ENCODE peak calls at places on chromosomes 11 and 22, in eight cellular contexts. One of them, this sample, is unnamed.

GRCh38 chr11:29255401-29255800 is 761.4 kb downstream of the KCNA4 start:
- DNase-seq in astrocyte of the spinal cord: peak; percentile 25
- DNase-seq in colonic mucosa: no peak
- DNase-seq in right lobe of liver: no peak
- DNase-seq in AG09309: no peak
- DNase-seq in choroid plexus epithelial cell: peak; percentile 25
- DNase-seq in heart right ventricle: no peak
- DNase-seq in foreskin fibroblast: no peak
- DNase-seq in this sample: no peak

GRCh38 chr22:39364646-39365405 is 15.0 kb downstream of the SYNGR1 start:
- DNase-seq in astrocyte of the spinal cord: no peak
- DNase-seq in colonic mucosa: no peak
- DNase-seq in right lobe of liver: no peak
- DNase-seq in AG09309: no peak
- DNase-seq in choroid plexus epithelial cell: no peak
- DNase-seq in heart right ventricle: no peak
- DNase-seq in foreskin fibroblast: no peak
- DNase-seq in this sample: no peak

GRCh38 chr22:47550524-47551437 is 788.3 kb downstream of the TBC1D22A start:
- DNase-seq in astrocyte of the spinal cord: no peak
- DNase-seq in colonic mucosa: no peak
- DNase-seq in right lobe of liver: peak; percentile 23
- DNase-seq in AG09309: no peak
- DNase-seq in choroid plexus epithelial cell: no peak
- DNase-seq in heart right ventricle: no peak
- DNase-seq in foreskin fibroblast: no peak
- DNase-seq in this sample: no peak

GRCh38 chr11:32088117-32088941 is 2.5 kb upstream of the RCN1 start:
- DNase-seq in astrocyte of the spinal cord: peak; percentile 95
- DNase-seq in colonic mucosa: peak; percentile 38
- DNase-seq in right lobe of liver: peak; percentile 85
- DNase-seq in AG09309: peak; percentile 55
- DNase-seq in choroid plexus epithelial cell: peak; percentile 95
- DNase-seq in heart right ventricle: peak; percentile 83
- DNase-seq in foreskin fibroblast: peak; percentile 85
- DNase-seq in this sample: peak; percentile 84

GRCh38 chr11:62217191-62217748 is 8.8 kb downstream of the SCGB2A1 start:
- DNase-seq in astrocyte of the spinal cord: peak; percentile 2
- DNase-seq in colonic mucosa: no peak
- DNase-seq in right lobe of liver: no peak
- DNase-seq in AG09309: no peak
- DNase-seq in choroid plexus epithelial cell: peak; percentile 43
- DNase-seq in heart right ventricle: no peak
- DNase-seq in foreskin fibroblast: no peak
- DNase-seq in this sample: peak; percentile 7

GRCh38 chr11:79458712-79459111 is 17.9 kb upstream of the TENM4 start:
- DNase-seq in astrocyte of the spinal cord: no peak
- DNase-seq in colonic mucosa: no peak
- DNase-seq in right lobe of liver: no peak
- DNase-seq in AG09309: no peak
- DNase-seq in choroid plexus epithelial cell: no peak
- DNase-seq in heart right ventricle: no peak
- DNase-seq in foreskin fibroblast: no peak
- DNase-seq in this sample: no peak

GRCh38 chr22:45866398-45867117 is 110.4 kb downstream of the WNT7B start:
- DNase-seq in astrocyte of the spinal cord: no peak
- DNase-seq in colonic mucosa: peak; percentile 17
- DNase-seq in right lobe of liver: no peak
- DNase-seq in AG09309: no peak
- DNase-seq in choroid plexus epithelial cell: no peak
- DNase-seq in heart right ventricle: no peak
- DNase-seq in foreskin fibroblast: no peak
- DNase-seq in this sample: no peak

GRCh38 chr22:46056169-46057041 is 79.4 kb upstream of the WNT7B start:
- DNase-seq in astrocyte of the spinal cord: peak; percentile 60
- DNase-seq in colonic mucosa: no peak
- DNase-seq in right lobe of liver: peak; percentile 44
- DNase-seq in AG09309: no peak
- DNase-seq in choroid plexus epithelial cell: no peak
- DNase-seq in heart right ventricle: no peak
- DNase-seq in foreskin fibroblast: no peak
- DNase-seq in this sample: peak; percentile 68

GRCh38 chr11:127789887-127790286 is 789.3 kb upstream of the KIRREL3 start:
- DNase-seq in astrocyte of the spinal cord: no peak
- DNase-seq in colonic mucosa: peak; percentile 33
- DNase-seq in right lobe of liver: peak; percentile 51
- DNase-seq in AG09309: no peak
- DNase-seq in choroid plexus epithelial cell: no peak
- DNase-seq in heart right ventricle: no peak
- DNase-seq in foreskin fibroblast: no peak
- DNase-seq in this sample: no peak

GRCh38 chr22:46295277-46295971 is 1.2 kb upstream of the GTSE1 start:
- DNase-seq in astrocyte of the spinal cord: no peak
- DNase-seq in colonic mucosa: no peak
- DNase-seq in right lobe of liver: no peak
- DNase-seq in AG09309: no peak
- DNase-seq in choroid plexus epithelial cell: no peak
- DNase-seq in heart right ventricle: no peak
- DNase-seq in foreskin fibroblast: no peak
- DNase-seq in this sample: no peak

GRCh38 chr11:94821439-94821838 is 53.3 kb downstream of the AMOTL1 start:
- DNase-seq in astrocyte of the spinal cord: no peak
- DNase-seq in colonic mucosa: no peak
- DNase-seq in right lobe of liver: no peak
- DNase-seq in AG09309: no peak
- DNase-seq in choroid plexus epithelial cell: no peak
- DNase-seq in heart right ventricle: no peak
- DNase-seq in foreskin fibroblast: no peak
- DNase-seq in this sample: no peak

GRCh38 chr11:103210543-103210942 is 101.3 kb downstream of the DYNC2H1 start:
- DNase-seq in astrocyte of the spinal cord: no peak
- DNase-seq in colonic mucosa: no peak
- DNase-seq in right lobe of liver: no peak
- DNase-seq in AG09309: no peak
- DNase-seq in choroid plexus epithelial cell: no peak
- DNase-seq in heart right ventricle: no peak
- DNase-seq in foreskin fibroblast: no peak
- DNase-seq in this sample: no peak

GRCh38 chr22:21657361-21658118 is 8.3 kb upstream of the PPIL2 start:
- DNase-seq in astrocyte of the spinal cord: peak; percentile 49
- DNase-seq in colonic mucosa: peak; percentile 87
- DNase-seq in right lobe of liver: peak; percentile 74
- DNase-seq in AG09309: no peak
- DNase-seq in choroid plexus epithelial cell: no peak
- DNase-seq in heart right ventricle: peak; percentile 51
- DNase-seq in foreskin fibroblast: peak; percentile 48
- DNase-seq in this sample: peak; percentile 33

GRCh38 chr11:27353593-27354358 is 9.2 kb downstream of the CCDC34 start:
- DNase-seq in astrocyte of the spinal cord: peak; percentile 16
- DNase-seq in colonic mucosa: no peak
- DNase-seq in right lobe of liver: no peak
- DNase-seq in AG09309: no peak
- DNase-seq in choroid plexus epithelial cell: peak; percentile 73
- DNase-seq in heart right ventricle: no peak
- DNase-seq in foreskin fibroblast: peak; percentile 40
- DNase-seq in this sample: no peak

GRCh38 chr22:27494821-27495220 is 306.7 kb downstream of the MN1 start:
- DNase-seq in astrocyte of the spinal cord: no peak
- DNase-seq in colonic mucosa: no peak
- DNase-seq in right lobe of liver: no peak
- DNase-seq in AG09309: no peak
- DNase-seq in choroid plexus epithelial cell: peak; percentile 40
- DNase-seq in heart right ventricle: no peak
- DNase-seq in foreskin fibroblast: no peak
- DNase-seq in this sample: no peak

GRCh38 chr11:133531971-133532651 is at the start of gene OPCML:
- DNase-seq in astrocyte of the spinal cord: no peak
- DNase-seq in colonic mucosa: no peak
- DNase-seq in right lobe of liver: no peak
- DNase-seq in AG09309: no peak
- DNase-seq in choroid plexus epithelial cell: no peak
- DNase-seq in heart right ventricle: no peak
- DNase-seq in foreskin fibroblast: no peak
- DNase-seq in this sample: no peak
- H3K4me3 ChIP-seq in astrocyte of the spinal cord: no peak within 1 kb of the TSS
- H3K4me3 ChIP-seq in colonic mucosa: no peak within 1 kb of the TSS
- H3K4me3 ChIP-seq in right lobe of liver: no peak within 1 kb of the TSS
- H3K4me3 ChIP-seq in AG09309: no peak within 1 kb of the TSS
- H3K4me3 ChIP-seq in choroid plexus epithelial cell: no peak within 1 kb of the TSS
- H3K4me3 ChIP-seq in heart right ventricle: no peak within 1 kb of the TSS
- H3K4me3 ChIP-seq in foreskin fibroblast: no peak within 1 kb of the TSS
- H3K4me3 ChIP-seq in this sample: no peak within 1 kb of the TSS

GRCh38 chr11:129418039-129418438 is 42.4 kb downstream of the BARX2 start:
- DNase-seq in astrocyte of the spinal cord: no peak
- DNase-seq in colonic mucosa: peak; percentile 65
- DNase-seq in right lobe of liver: no peak
- DNase-seq in AG09309: no peak
- DNase-seq in choroid plexus epithelial cell: no peak
- DNase-seq in heart right ventricle: no peak
- DNase-seq in foreskin fibroblast: no peak
- DNase-seq in this sample: no peak

GRCh38 chr11:129412501-129412900 is 36.9 kb downstream of the BARX2 start:
- DNase-seq in astrocyte of the spinal cord: no peak
- DNase-seq in colonic mucosa: peak; percentile 61
- DNase-seq in right lobe of liver: no peak
- DNase-seq in AG09309: no peak
- DNase-seq in choroid plexus epithelial cell: no peak
- DNase-seq in heart right ventricle: no peak
- DNase-seq in foreskin fibroblast: no peak
- DNase-seq in this sample: no peak

GRCh38 chr11:129414144-129414876 is 38.7 kb downstream of the BARX2 start:
- DNase-seq in astrocyte of the spinal cord: no peak
- DNase-seq in colonic mucosa: no peak
- DNase-seq in right lobe of liver: no peak
- DNase-seq in AG09309: no peak
- DNase-seq in choroid plexus epithelial cell: no peak
- DNase-seq in heart right ventricle: no peak
- DNase-seq in foreskin fibroblast: no peak
- DNase-seq in this sample: no peak

GRCh38 chr11:129416080-129416820 is 40.6 kb downstream of the BARX2 start:
- DNase-seq in astrocyte of the spinal cord: no peak
- DNase-seq in colonic mucosa: peak; percentile 69
- DNase-seq in right lobe of liver: no peak
- DNase-seq in AG09309: no peak
- DNase-seq in choroid plexus epithelial cell: no peak
- DNase-seq in heart right ventricle: no peak
- DNase-seq in foreskin fibroblast: no peak
- DNase-seq in this sample: no peak

DNA sequence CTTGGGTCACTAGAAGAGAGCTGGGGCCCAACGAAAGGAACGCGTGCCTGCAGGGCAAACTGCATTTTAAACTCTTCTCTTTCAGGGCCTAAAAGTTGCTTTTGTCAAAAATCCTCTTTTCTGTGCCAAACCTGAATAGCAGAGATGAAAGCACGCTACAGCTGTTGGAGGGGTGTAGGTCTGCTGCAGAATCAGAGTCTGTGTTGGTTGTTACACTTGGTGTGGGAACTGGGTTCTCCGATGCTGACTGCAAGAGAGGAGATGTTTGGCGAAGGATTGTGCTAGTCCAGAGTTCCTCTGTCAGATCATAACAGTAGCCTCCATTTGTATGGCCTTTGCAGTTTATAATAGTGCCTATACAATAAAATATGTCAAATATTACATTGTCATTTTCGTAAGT is 41.8 kb downstream of the BARX2 start:
- DNase-seq in astrocyte of the spinal cord: no peak
- DNase-seq in colonic mucosa: no peak
- DNase-seq in right lobe of liver: no peak
- DNase-seq in AG09309: no peak
- DNase-seq in choroid plexus epithelial cell: no peak
- DNase-seq in heart right ventricle: no peak
- DNase-seq in foreskin fibroblast: no peak
- DNase-seq in this sample: no peak
- H3K4me3 ChIP-seq in astrocyte of the spinal cord: no peak overlapping the region
- H3K4me3 ChIP-seq in colonic mucosa: no peak overlapping the region
- H3K4me3 ChIP-seq in right lobe of liver: no peak overlapping the region
- H3K4me3 ChIP-seq in AG09309: no peak overlapping the region
- H3K4me3 ChIP-seq in choroid plexus epithelial cell: no peak overlapping the region
- H3K4me3 ChIP-seq in heart right ventricle: no peak overlapping the region
- H3K4me3 ChIP-seq in foreskin fibroblast: no peak overlapping the region
- H3K4me3 ChIP-seq in this sample: no peak overlapping the region

DNA sequence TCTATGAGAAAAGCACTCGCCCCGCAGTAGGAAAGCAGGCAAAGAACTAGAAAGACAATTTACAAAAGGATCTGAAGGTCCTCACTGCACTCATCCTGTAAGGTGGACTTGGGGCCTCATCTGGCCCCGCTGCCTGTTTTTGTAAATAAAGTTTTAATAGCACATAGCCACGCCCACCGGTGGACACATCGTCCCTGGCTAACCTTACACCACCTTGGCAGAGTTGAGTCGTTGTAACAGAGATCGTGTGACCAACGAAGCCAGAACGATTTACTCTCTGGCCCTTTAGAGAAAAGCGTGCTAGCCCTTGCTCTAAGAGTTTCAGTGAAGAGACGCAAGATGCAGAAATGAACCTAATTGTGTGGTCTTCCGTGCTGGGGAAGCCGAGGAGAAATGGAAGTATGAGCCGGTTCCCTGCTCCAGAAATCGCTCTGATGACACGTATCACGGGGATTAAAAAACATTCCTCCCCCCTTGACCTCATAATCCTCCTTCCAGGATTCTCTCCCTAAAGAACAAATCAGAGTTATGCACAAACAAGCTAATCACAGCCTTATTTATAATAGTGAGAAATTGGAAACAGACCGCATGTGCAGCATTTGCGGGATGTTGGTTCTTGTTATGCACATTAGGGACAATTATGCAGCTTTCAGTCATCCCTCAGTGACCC is 80.1 kb downstream of the CDKN1C start:
- DNase-seq in astrocyte of the spinal cord: no peak
- DNase-seq in colonic mucosa: peak; percentile 18
- DNase-seq in right lobe of liver: no peak
- DNase-seq in AG09309: no peak
- DNase-seq in choroid plexus epithelial cell: no peak
- DNase-seq in heart right ventricle: no peak
- DNase-seq in foreskin fibroblast: no peak
- DNase-seq in this sample: peak; percentile 55
- H3K4me3 ChIP-seq in astrocyte of the spinal cord: no peak overlapping the region
- H3K4me3 ChIP-seq in colonic mucosa: no peak overlapping the region
- H3K4me3 ChIP-seq in right lobe of liver: no peak overlapping the region
- H3K4me3 ChIP-seq in AG09309: no peak overlapping the region
- H3K4me3 ChIP-seq in choroid plexus epithelial cell: no peak overlapping the region
- H3K4me3 ChIP-seq in heart right ventricle: no peak overlapping the region
- H3K4me3 ChIP-seq in foreskin fibroblast: no peak overlapping the region
- H3K4me3 ChIP-seq in this sample: no peak overlapping the region

DNA sequence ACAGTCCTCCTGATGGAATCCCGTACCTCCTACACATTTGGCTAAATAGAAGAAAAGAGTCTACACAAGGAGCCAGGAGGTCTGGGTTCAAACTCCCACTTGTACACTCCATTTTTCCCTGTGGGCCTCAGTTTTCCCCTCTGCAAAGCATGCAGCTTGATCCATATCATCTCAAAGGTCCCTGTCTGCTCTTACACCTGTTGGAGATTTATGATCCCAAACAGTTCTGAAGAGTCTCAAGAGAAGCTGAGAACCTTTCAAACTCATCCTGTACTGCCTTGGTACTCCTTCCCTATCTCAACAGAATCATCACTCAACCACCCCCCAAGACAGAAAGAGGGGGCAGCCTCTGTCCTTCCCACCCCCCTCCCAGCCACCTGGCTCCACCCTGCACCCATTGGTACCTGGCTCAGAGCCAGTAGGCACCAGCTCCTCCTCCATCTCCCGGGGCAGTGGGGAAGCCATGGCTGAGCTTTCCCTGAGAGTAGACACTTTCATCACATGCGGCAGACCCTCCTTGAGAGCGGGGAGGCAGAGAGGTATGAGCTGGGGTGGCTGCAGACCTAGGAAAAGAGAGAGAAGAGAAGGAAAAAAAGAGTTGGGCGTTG is 3.3 kb downstream of the TNKS1BP1 start:
- DNase-seq in astrocyte of the spinal cord: no peak
- DNase-seq in colonic mucosa: peak; percentile 62
- DNase-seq in right lobe of liver: no peak
- DNase-seq in AG09309: no peak
- DNase-seq in choroid plexus epithelial cell: no peak
- DNase-seq in heart right ventricle: no peak
- DNase-seq in foreskin fibroblast: no peak
- DNase-seq in this sample: no peak
- H3K4me3 ChIP-seq in astrocyte of the spinal cord: peak overlapping the region; percentile 84
- H3K4me3 ChIP-seq in colonic mucosa: peak overlapping the region; percentile 74
- H3K4me3 ChIP-seq in right lobe of liver: peak overlapping the region; percentile 47
- H3K4me3 ChIP-seq in AG09309: peak overlapping the region; percentile 48
- H3K4me3 ChIP-seq in choroid plexus epithelial cell: peak overlapping the region; percentile 56
- H3K4me3 ChIP-seq in heart right ventricle: peak overlapping the region; percentile 65
- H3K4me3 ChIP-seq in foreskin fibroblast: peak overlapping the region; percentile 66
- H3K4me3 ChIP-seq in this sample: peak overlapping the region; percentile 85

This sample was measured in fibroblast of villous mesenchyme.